ENCODE peak calls at places on chromosomes 13 and 19, in six cellular contexts. One of them, this sample, is unnamed.
A peak's percentile ranks its signal among the peaks of the same experiment; 100 is the strongest.

GRCh38 chr13:63092461-63092860 is 1676.8 kb upstream of the PCDH20 start:
- DNase-seq in brain microvascular endothelial cell: no peak
- DNase-seq in fibroblast of villous mesenchyme: no peak
- DNase-seq in activated naive CD4-positive, alpha-beta T cell: no peak
- DNase-seq in dorsolateral prefrontal cortex: no peak
- DNase-seq in aorta: no peak
- DNase-seq in this sample: no peak

GRCh38 chr19:38838208-38838985 is 6.8 kb upstream of the ECH1 start:
- DNase-seq in brain microvascular endothelial cell: no peak
- DNase-seq in fibroblast of villous mesenchyme: no peak
- DNase-seq in activated naive CD4-positive, alpha-beta T cell: no peak
- DNase-seq in dorsolateral prefrontal cortex: no peak
- DNase-seq in aorta: peak; percentile 19
- DNase-seq in this sample: no peak

GRCh38 chr13:48494874-48495273 is 38.0 kb downstream of the RCBTB2 start:
- DNase-seq in brain microvascular endothelial cell: no peak
- DNase-seq in fibroblast of villous mesenchyme: peak; percentile 12
- DNase-seq in activated naive CD4-positive, alpha-beta T cell: no peak
- DNase-seq in dorsolateral prefrontal cortex: no peak
- DNase-seq in aorta: no peak
- DNase-seq in this sample: no peak

GRCh38 chr13:93058301-93058700 is 168.3 kb upstream of the GPC6 start:
- DNase-seq in brain microvascular endothelial cell: no peak
- DNase-seq in fibroblast of villous mesenchyme: no peak
- DNase-seq in activated naive CD4-positive, alpha-beta T cell: no peak
- DNase-seq in dorsolateral prefrontal cortex: no peak
- DNase-seq in aorta: no peak
- DNase-seq in this sample: no peak

GRCh38 chr19:29564574-29565005 is 38.8 kb downstream of the VSTM2B start:
- DNase-seq in brain microvascular endothelial cell: no peak
- DNase-seq in fibroblast of villous mesenchyme: no peak
- DNase-seq in activated naive CD4-positive, alpha-beta T cell: no peak
- DNase-seq in dorsolateral prefrontal cortex: no peak
- DNase-seq in aorta: no peak
- DNase-seq in this sample: no peak

GRCh38 chr13:43235028-43235427 is 211.6 kb downstream of the DNAJC15 start:
- DNase-seq in brain microvascular endothelial cell: no peak
- DNase-seq in fibroblast of villous mesenchyme: no peak
- DNase-seq in activated naive CD4-positive, alpha-beta T cell: no peak
- DNase-seq in dorsolateral prefrontal cortex: no peak
- DNase-seq in aorta: no peak
- DNase-seq in this sample: no peak

GRCh38 chr13:72218966-72219365 is 352.0 kb upstream of the DACH1 start:
- DNase-seq in brain microvascular endothelial cell: no peak
- DNase-seq in fibroblast of villous mesenchyme: no peak
- DNase-seq in activated naive CD4-positive, alpha-beta T cell: no peak
- DNase-seq in dorsolateral prefrontal cortex: no peak
- DNase-seq in aorta: no peak
- DNase-seq in this sample: no peak

GRCh38 chr13:33388254-33388998 is 102.9 kb upstream of the STARD13 start:
- DNase-seq in brain microvascular endothelial cell: no peak
- DNase-seq in fibroblast of villous mesenchyme: peak; percentile 30
- DNase-seq in activated naive CD4-positive, alpha-beta T cell: no peak
- DNase-seq in dorsolateral prefrontal cortex: no peak
- DNase-seq in aorta: no peak
- DNase-seq in this sample: no peak

GRCh38 chr19:17725422-17726078 is 6.3 kb downstream of the MAP1S start:
- DNase-seq in brain microvascular endothelial cell: no peak
- DNase-seq in fibroblast of villous mesenchyme: no peak
- DNase-seq in activated naive CD4-positive, alpha-beta T cell: no peak
- DNase-seq in dorsolateral prefrontal cortex: no peak
- DNase-seq in aorta: no peak
- DNase-seq in this sample: no peak

GRCh38 chr13:98415326-98416070 is 161.4 kb downstream of the STK24 start:
- DNase-seq in brain microvascular endothelial cell: no peak
- DNase-seq in fibroblast of villous mesenchyme: no peak
- DNase-seq in activated naive CD4-positive, alpha-beta T cell: no peak
- DNase-seq in dorsolateral prefrontal cortex: no peak
- DNase-seq in aorta: no peak
- DNase-seq in this sample: no peak

GRCh38 chr13:24623141-24623665 is 57.0 kb upstream of the ATP12A start:
- DNase-seq in brain microvascular endothelial cell: no peak
- DNase-seq in fibroblast of villous mesenchyme: no peak
- DNase-seq in activated naive CD4-positive, alpha-beta T cell: no peak
- DNase-seq in dorsolateral prefrontal cortex: no peak
- DNase-seq in aorta: no peak
- DNase-seq in this sample: no peak

GRCh38 chr19:18282788-18283141 is 1.3 kb upstream of the JUND start:
- DNase-seq in brain microvascular endothelial cell: no peak
- DNase-seq in fibroblast of villous mesenchyme: no peak
- DNase-seq in activated naive CD4-positive, alpha-beta T cell: no peak
- DNase-seq in dorsolateral prefrontal cortex: no peak
- DNase-seq in aorta: no peak
- DNase-seq in this sample: no peak

GRCh38 chr13:48853381-48854102 is 122.2 kb upstream of the FNDC3A start:
- DNase-seq in brain microvascular endothelial cell: peak; percentile 85
- DNase-seq in fibroblast of villous mesenchyme: peak; percentile 77
- DNase-seq in activated naive CD4-positive, alpha-beta T cell: no peak
- DNase-seq in dorsolateral prefrontal cortex: no peak
- DNase-seq in aorta: no peak
- DNase-seq in this sample: no peak

GRCh38 chr13:73368608-73369007 is 309.8 kb downstream of the KLF5 start:
- DNase-seq in brain microvascular endothelial cell: no peak
- DNase-seq in fibroblast of villous mesenchyme: no peak
- DNase-seq in activated naive CD4-positive, alpha-beta T cell: no peak
- DNase-seq in dorsolateral prefrontal cortex: no peak
- DNase-seq in aorta: no peak
- DNase-seq in this sample: no peak

GRCh38 chr13:26348966-26349365 is 95.0 kb downstream of the CDK8 start:
- DNase-seq in brain microvascular endothelial cell: no peak
- DNase-seq in fibroblast of villous mesenchyme: no peak
- DNase-seq in activated naive CD4-positive, alpha-beta T cell: no peak
- DNase-seq in dorsolateral prefrontal cortex: no peak
- DNase-seq in aorta: no peak
- DNase-seq in this sample: no peak

GRCh38 chr19:15455996-15456395 is 6.2 kb upstream of the WIZ start:
- DNase-seq in brain microvascular endothelial cell: no peak
- DNase-seq in fibroblast of villous mesenchyme: no peak
- DNase-seq in activated naive CD4-positive, alpha-beta T cell: no peak
- DNase-seq in dorsolateral prefrontal cortex: no peak
- DNase-seq in aorta: no peak
- DNase-seq in this sample: no peak

GRCh38 chr19:31491246-31491645 is 142.0 kb upstream of the TSHZ3 start:
- DNase-seq in brain microvascular endothelial cell: no peak
- DNase-seq in fibroblast of villous mesenchyme: peak; percentile 58
- DNase-seq in activated naive CD4-positive, alpha-beta T cell: no peak
- DNase-seq in dorsolateral prefrontal cortex: no peak
- DNase-seq in aorta: no peak
- DNase-seq in this sample: no peak

GRCh38 chr13:27354379-27354778 is 70.0 kb upstream of the GTF3A start:
- DNase-seq in brain microvascular endothelial cell: peak; percentile 32
- DNase-seq in fibroblast of villous mesenchyme: peak; percentile 44
- DNase-seq in activated naive CD4-positive, alpha-beta T cell: no peak
- DNase-seq in dorsolateral prefrontal cortex: no peak
- DNase-seq in aorta: no peak
- DNase-seq in this sample: no peak

GRCh38 chr19:9580728-9581127 is 3.6 kb downstream of the ZNF121 start:
- DNase-seq in brain microvascular endothelial cell: no peak
- DNase-seq in fibroblast of villous mesenchyme: no peak
- DNase-seq in activated naive CD4-positive, alpha-beta T cell: no peak
- DNase-seq in dorsolateral prefrontal cortex: no peak
- DNase-seq in aorta: no peak
- DNase-seq in this sample: no peak

GRCh38 chr19:18741566-18742121 is 49.5 kb downstream of the COMP start:
- DNase-seq in brain microvascular endothelial cell: no peak
- DNase-seq in fibroblast of villous mesenchyme: no peak
- DNase-seq in activated naive CD4-positive, alpha-beta T cell: no peak
- DNase-seq in dorsolateral prefrontal cortex: no peak
- DNase-seq in aorta: no peak
- DNase-seq in this sample: no peak

GRCh38 chr19:39409886-39410619 is 2.4 kb upstream of the PLEKHG2 start:
- DNase-seq in brain microvascular endothelial cell: peak; percentile 67
- DNase-seq in fibroblast of villous mesenchyme: peak; percentile 82
- DNase-seq in activated naive CD4-positive, alpha-beta T cell: peak; percentile 51
- DNase-seq in dorsolateral prefrontal cortex: no peak
- DNase-seq in aorta: peak; percentile 91
- DNase-seq in this sample: peak; percentile 87

GRCh38 chr13:98158172-98158907 is 15.4 kb downstream of the FARP1 start:
- DNase-seq in brain microvascular endothelial cell: no peak
- DNase-seq in fibroblast of villous mesenchyme: peak; percentile 33
- DNase-seq in activated naive CD4-positive, alpha-beta T cell: no peak
- DNase-seq in dorsolateral prefrontal cortex: no peak
- DNase-seq in aorta: no peak
- DNase-seq in this sample: peak; percentile 24

GRCh38 chr13:30892966-30893365 is 13.1 kb upstream of the MEDAG start:
- DNase-seq in brain microvascular endothelial cell: peak; percentile 83
- DNase-seq in fibroblast of villous mesenchyme: peak; percentile 56
- DNase-seq in activated naive CD4-positive, alpha-beta T cell: no peak
- DNase-seq in dorsolateral prefrontal cortex: no peak
- DNase-seq in aorta: peak; percentile 79
- DNase-seq in this sample: no peak

GRCh38 chr19:30441011-30441410 is 68.8 kb downstream of the ZNF536 start:
- DNase-seq in brain microvascular endothelial cell: no peak
- DNase-seq in fibroblast of villous mesenchyme: no peak
- DNase-seq in activated naive CD4-positive, alpha-beta T cell: no peak
- DNase-seq in dorsolateral prefrontal cortex: no peak
- DNase-seq in aorta: no peak
- DNase-seq in this sample: no peak

GRCh38 chr13:110232756-110233155 is 74.2 kb downstream of the COL4A1 start:
- DNase-seq in brain microvascular endothelial cell: no peak
- DNase-seq in fibroblast of villous mesenchyme: no peak
- DNase-seq in activated naive CD4-positive, alpha-beta T cell: no peak
- DNase-seq in dorsolateral prefrontal cortex: no peak
- DNase-seq in aorta: no peak
- DNase-seq in this sample: no peak

GRCh38 chr13:32734511-32734910 is 148.3 kb downstream of the PDS5B start:
- DNase-seq in brain microvascular endothelial cell: peak; percentile 90
- DNase-seq in fibroblast of villous mesenchyme: no peak
- DNase-seq in activated naive CD4-positive, alpha-beta T cell: no peak
- DNase-seq in dorsolateral prefrontal cortex: no peak
- DNase-seq in aorta: no peak
- DNase-seq in this sample: no peak

GRCh38 chr13:78978381-78978998 is 319.5 kb upstream of the OBI1 start:
- DNase-seq in brain microvascular endothelial cell: peak; percentile 68
- DNase-seq in fibroblast of villous mesenchyme: peak; percentile 57
- DNase-seq in activated naive CD4-positive, alpha-beta T cell: no peak
- DNase-seq in dorsolateral prefrontal cortex: no peak
- DNase-seq in aorta: no peak
- DNase-seq in this sample: no peak

This sample was measured in left ventricle myocardium inferior.